ENCODE peak calls at places on chromosomes 16 and 17, in seven cellular contexts. One of them, this sample, is unnamed.

GRCh38 chr16:56192971-56193936 is 2.0 kb downstream of the GNAO1 start:
- DNase-seq in erythroblast: no peak
- DNase-seq in AG04449: no peak
- DNase-seq in stimulated activated CD4-positive, alpha-beta T cell treated with anti-CD3 and anti-CD28 coated beads, Interleukin-2, amount 100 ng/mL, for 48 hours: no peak
- DNase-seq in IMR-90: no peak
- DNase-seq in esophagus squamous epithelium: no peak
- DNase-seq in activated CD4-positive, alpha-beta T cell treated with anti-CD3 and anti-CD28 coated beads, Interleukin-2, amount 50 U/mL, for 4 hours: no peak
- DNase-seq in this sample: no peak

GRCh38 chr17:17959520-17960361 is 12.5 kb downstream of the TOM1L2 start:
- DNase-seq in esophagus squamous epithelium: no peak
- DNase-seq in AG04449: no peak
- DNase-seq in erythroblast: no peak
- DNase-seq in IMR-90: peak
- DNase-seq in activated CD4-positive, alpha-beta T cell treated with anti-CD3 and anti-CD28 coated beads, Interleukin-2, amount 50 U/mL, for 4 hours: no peak
- DNase-seq in stimulated activated CD4-positive, alpha-beta T cell treated with anti-CD3 and anti-CD28 coated beads, Interleukin-2, amount 100 ng/mL, for 48 hours: peak
- DNase-seq in this sample: no peak

GRCh38 chr17:2214887-2215615 is 88.5 kb downstream of the SMG6 start:
- DNase-seq in erythroblast: peak
- DNase-seq in AG04449: no peak
- DNase-seq in activated CD4-positive, alpha-beta T cell treated with anti-CD3 and anti-CD28 coated beads, Interleukin-2, amount 50 U/mL, for 4 hours: no peak
- DNase-seq in esophagus squamous epithelium: no peak
- DNase-seq in IMR-90: peak
- DNase-seq in stimulated activated CD4-positive, alpha-beta T cell treated with anti-CD3 and anti-CD28 coated beads, Interleukin-2, amount 100 ng/mL, for 48 hours: no peak
- DNase-seq in this sample: no peak

GRCh38 chr16:30381351-30382041 is 865 bp downstream of the SEPTIN1 start:
- DNase-seq in erythroblast: no peak
- DNase-seq in AG04449: no peak
- DNase-seq in activated CD4-positive, alpha-beta T cell treated with anti-CD3 and anti-CD28 coated beads, Interleukin-2, amount 50 U/mL, for 4 hours: peak
- DNase-seq in esophagus squamous epithelium: no peak
- DNase-seq in IMR-90: no peak
- DNase-seq in stimulated activated CD4-positive, alpha-beta T cell treated with anti-CD3 and anti-CD28 coated beads, Interleukin-2, amount 100 ng/mL, for 48 hours: peak
- DNase-seq in this sample: no peak

GRCh38 chr16:81655474-81656162 is 123.5 kb upstream of the PLCG2 start:
- DNase-seq in AG04449: no peak
- DNase-seq in activated CD4-positive, alpha-beta T cell treated with anti-CD3 and anti-CD28 coated beads, Interleukin-2, amount 50 U/mL, for 4 hours: no peak
- DNase-seq in erythroblast: no peak
- DNase-seq in stimulated activated CD4-positive, alpha-beta T cell treated with anti-CD3 and anti-CD28 coated beads, Interleukin-2, amount 100 ng/mL, for 48 hours: no peak
- DNase-seq in IMR-90: no peak
- DNase-seq in esophagus squamous epithelium: no peak
- DNase-seq in this sample: no peak

GRCh38 chr16:86959182-86959651 is 358.0 kb downstream of the C16orf95 start:
- DNase-seq in stimulated activated CD4-positive, alpha-beta T cell treated with anti-CD3 and anti-CD28 coated beads, Interleukin-2, amount 100 ng/mL, for 48 hours: no peak
- DNase-seq in IMR-90: no peak
- DNase-seq in erythroblast: no peak
- DNase-seq in esophagus squamous epithelium: no peak
- DNase-seq in activated CD4-positive, alpha-beta T cell treated with anti-CD3 and anti-CD28 coated beads, Interleukin-2, amount 50 U/mL, for 4 hours: no peak
- DNase-seq in AG04449: no peak
- DNase-seq in this sample: no peak

GRCh38 chr17:78891406-78892061 is 11.5 kb downstream of the CEP295NL start:
- DNase-seq in activated CD4-positive, alpha-beta T cell treated with anti-CD3 and anti-CD28 coated beads, Interleukin-2, amount 50 U/mL, for 4 hours: no peak
- DNase-seq in AG04449: no peak
- DNase-seq in erythroblast: no peak
- DNase-seq in stimulated activated CD4-positive, alpha-beta T cell treated with anti-CD3 and anti-CD28 coated beads, Interleukin-2, amount 100 ng/mL, for 48 hours: no peak
- DNase-seq in esophagus squamous epithelium: no peak
- DNase-seq in IMR-90: no peak
- DNase-seq in this sample: no peak

GRCh38 chr17:50365649-50366393 is 7.2 kb downstream of the MRPL27 start:
- DNase-seq in stimulated activated CD4-positive, alpha-beta T cell treated with anti-CD3 and anti-CD28 coated beads, Interleukin-2, amount 100 ng/mL, for 48 hours: no peak
- DNase-seq in erythroblast: no peak
- DNase-seq in esophagus squamous epithelium: no peak
- DNase-seq in IMR-90: no peak
- DNase-seq in AG04449: no peak
- DNase-seq in activated CD4-positive, alpha-beta T cell treated with anti-CD3 and anti-CD28 coated beads, Interleukin-2, amount 50 U/mL, for 4 hours: no peak
- DNase-seq in this sample: no peak

GRCh38 chr17:6346387-6346786 is 88.5 kb downstream of the AIPL1 start:
- DNase-seq in stimulated activated CD4-positive, alpha-beta T cell treated with anti-CD3 and anti-CD28 coated beads, Interleukin-2, amount 100 ng/mL, for 48 hours: no peak
- DNase-seq in IMR-90: no peak
- DNase-seq in AG04449: no peak
- DNase-seq in esophagus squamous epithelium: no peak
- DNase-seq in erythroblast: no peak
- DNase-seq in activated CD4-positive, alpha-beta T cell treated with anti-CD3 and anti-CD28 coated beads, Interleukin-2, amount 50 U/mL, for 4 hours: no peak
- DNase-seq in this sample: no peak

GRCh38 chr17:11598274-11599221 is at the start of gene DNAH9:
- DNase-seq in IMR-90: no peak
- DNase-seq in AG04449: no peak
- DNase-seq in activated CD4-positive, alpha-beta T cell treated with anti-CD3 and anti-CD28 coated beads, Interleukin-2, amount 50 U/mL, for 4 hours: no peak
- DNase-seq in esophagus squamous epithelium: peak
- DNase-seq in stimulated activated CD4-positive, alpha-beta T cell treated with anti-CD3 and anti-CD28 coated beads, Interleukin-2, amount 100 ng/mL, for 48 hours: no peak
- DNase-seq in erythroblast: peak
- DNase-seq in this sample: no peak

GRCh38 chr17:2084129-2084765 is 29.3 kb downstream of the HIC1 start:
- DNase-seq in activated CD4-positive, alpha-beta T cell treated with anti-CD3 and anti-CD28 coated beads, Interleukin-2, amount 50 U/mL, for 4 hours: no peak
- DNase-seq in stimulated activated CD4-positive, alpha-beta T cell treated with anti-CD3 and anti-CD28 coated beads, Interleukin-2, amount 100 ng/mL, for 48 hours: no peak
- DNase-seq in AG04449: no peak
- DNase-seq in erythroblast: peak
- DNase-seq in esophagus squamous epithelium: no peak
- DNase-seq in IMR-90: peak
- DNase-seq in this sample: no peak

GRCh38 chr17:47188266-47188665 is 829 bp downstream of the CDC27 start:
- DNase-seq in stimulated activated CD4-positive, alpha-beta T cell treated with anti-CD3 and anti-CD28 coated beads, Interleukin-2, amount 100 ng/mL, for 48 hours: no peak
- DNase-seq in AG04449: no peak
- DNase-seq in erythroblast: peak
- DNase-seq in activated CD4-positive, alpha-beta T cell treated with anti-CD3 and anti-CD28 coated beads, Interleukin-2, amount 50 U/mL, for 4 hours: no peak
- DNase-seq in esophagus squamous epithelium: no peak
- DNase-seq in IMR-90: peak
- DNase-seq in this sample: no peak

GRCh38 chr16:85331685-85332084 is 219.4 kb upstream of the CIBAR2 start:
- DNase-seq in IMR-90: no peak
- DNase-seq in stimulated activated CD4-positive, alpha-beta T cell treated with anti-CD3 and anti-CD28 coated beads, Interleukin-2, amount 100 ng/mL, for 48 hours: no peak
- DNase-seq in esophagus squamous epithelium: no peak
- DNase-seq in activated CD4-positive, alpha-beta T cell treated with anti-CD3 and anti-CD28 coated beads, Interleukin-2, amount 50 U/mL, for 4 hours: no peak
- DNase-seq in AG04449: no peak
- DNase-seq in erythroblast: no peak
- DNase-seq in this sample: no peak